ENCODE peak calls at places on chromosomes 7 and 10, in eight cellular contexts. One of them, this sample, is unnamed.

GRCh38 chr7:113698556-113699220 is 220.1 kb downstream of the PPP1R3A start:
- DNase-seq in heart right ventricle: no peak
- DNase-seq in nephron progenitor cell: peak; percentile 10
- DNase-seq in HCT116: peak; percentile 23
- DNase-seq in IMR-90: peak; percentile 39
- DNase-seq in CD8-positive, alpha-beta T cell: no peak
- DNase-seq in PC-3: peak; percentile 56
- DNase-seq in lower lobe of right lung: no peak
- DNase-seq in this sample: no peak

GRCh38 chr7:157482011-157482410 is 145.2 kb downstream of the DNAJB6 start:
- DNase-seq in lower lobe of right lung: no peak
- DNase-seq in nephron progenitor cell: no peak
- DNase-seq in HCT116: no peak
- DNase-seq in heart right ventricle: no peak
- DNase-seq in CD8-positive, alpha-beta T cell: no peak
- DNase-seq in IMR-90: no peak
- DNase-seq in PC-3: no peak
- DNase-seq in this sample: no peak

GRCh38 chr10:86218160-86218559 is 148.4 kb downstream of the GRID1 start:
- DNase-seq in lower lobe of right lung: no peak
- DNase-seq in heart right ventricle: no peak
- DNase-seq in CD8-positive, alpha-beta T cell: no peak
- DNase-seq in nephron progenitor cell: no peak
- DNase-seq in HCT116: no peak
- DNase-seq in PC-3: no peak
- DNase-seq in IMR-90: no peak
- DNase-seq in this sample: no peak

GRCh38 chr10:86724445-86724844 is 32.0 kb upstream of the BMPR1A start:
- DNase-seq in lower lobe of right lung: no peak
- DNase-seq in IMR-90: no peak
- DNase-seq in PC-3: no peak
- DNase-seq in heart right ventricle: no peak
- DNase-seq in CD8-positive, alpha-beta T cell: no peak
- DNase-seq in nephron progenitor cell: no peak
- DNase-seq in HCT116: no peak
- DNase-seq in this sample: no peak

GRCh38 chr10:3848768-3849643 is 64.0 kb upstream of the KLF6 start:
- DNase-seq in IMR-90: peak; percentile 86
- DNase-seq in lower lobe of right lung: no peak
- DNase-seq in nephron progenitor cell: no peak
- DNase-seq in PC-3: peak; percentile 45
- DNase-seq in CD8-positive, alpha-beta T cell: no peak
- DNase-seq in HCT116: no peak
- DNase-seq in heart right ventricle: no peak
- DNase-seq in this sample: no peak

GRCh38 chr7:125055376-125055775 is 125.8 kb upstream of the POT1 start:
- DNase-seq in HCT116: no peak
- DNase-seq in CD8-positive, alpha-beta T cell: no peak
- DNase-seq in nephron progenitor cell: no peak
- DNase-seq in lower lobe of right lung: no peak
- DNase-seq in PC-3: no peak
- DNase-seq in heart right ventricle: no peak
- DNase-seq in IMR-90: no peak
- DNase-seq in this sample: no peak

GRCh38 chr10:30433286-30433778 is 652 bp upstream of the MAP3K8 start:
- DNase-seq in heart right ventricle: peak; percentile 76
- DNase-seq in nephron progenitor cell: peak; percentile 80
- DNase-seq in PC-3: peak; percentile 61
- DNase-seq in IMR-90: peak; percentile 67
- DNase-seq in lower lobe of right lung: peak; percentile 90
- DNase-seq in CD8-positive, alpha-beta T cell: peak; percentile 42
- DNase-seq in HCT116: peak; percentile 64
- DNase-seq in this sample: no peak

GRCh38 chr10:128854965-128855364 is 612.1 kb upstream of the MGMT start:
- DNase-seq in HCT116: no peak
- DNase-seq in heart right ventricle: peak; percentile 86
- DNase-seq in CD8-positive, alpha-beta T cell: no peak
- DNase-seq in PC-3: no peak
- DNase-seq in nephron progenitor cell: peak; percentile 15
- DNase-seq in IMR-90: no peak
- DNase-seq in lower lobe of right lung: peak; percentile 81
- DNase-seq in this sample: no peak

DNA sequence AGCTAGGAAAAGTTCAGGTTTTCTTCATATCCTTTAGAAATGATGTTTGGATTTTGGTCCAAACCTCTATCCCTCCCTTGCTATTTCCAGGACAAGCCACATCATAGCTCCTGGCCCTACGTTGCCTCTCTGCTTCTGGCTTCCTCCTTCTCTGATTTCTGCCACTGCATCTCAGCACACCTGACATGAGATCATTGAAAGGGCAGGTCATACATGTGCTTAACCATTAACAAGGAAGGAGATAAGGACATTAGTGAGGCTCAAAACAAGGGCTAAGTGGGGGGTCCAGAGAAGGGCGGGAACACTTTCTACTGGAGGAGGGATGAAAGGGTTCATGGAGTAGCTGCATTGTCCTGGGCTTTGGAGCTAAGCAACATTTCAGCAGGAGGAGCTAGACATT is 102.6 kb upstream of the CREB5 start:
- DNase-seq in heart right ventricle: no peak
- DNase-seq in PC-3: no peak
- DNase-seq in lower lobe of right lung: no peak
- DNase-seq in HCT116: no peak
- DNase-seq in IMR-90: no peak
- DNase-seq in CD8-positive, alpha-beta T cell: no peak
- DNase-seq in nephron progenitor cell: no peak
- DNase-seq in this sample: no peak
- TF ChIP-seq CTCF in heart right ventricle: no peak
- TF ChIP-seq CTCF in PC-3: no peak
- TF ChIP-seq CTCF in lower lobe of right lung: no peak
- TF ChIP-seq CTCF in HCT116: no peak
- TF ChIP-seq CTCF in IMR-90: no peak
- TF ChIP-seq CTCF in CD8-positive, alpha-beta T cell: no peak
- TF ChIP-seq CTCF in nephron progenitor cell: no peak
- TF ChIP-seq CTCF in this sample: no peak

GRCh38 chr7:70738080-70738479 is 393.9 kb upstream of the GALNT17 start:
- DNase-seq in IMR-90: peak; percentile 49
- DNase-seq in HCT116: no peak
- DNase-seq in lower lobe of right lung: no peak
- DNase-seq in nephron progenitor cell: no peak
- DNase-seq in CD8-positive, alpha-beta T cell: no peak
- DNase-seq in heart right ventricle: no peak
- DNase-seq in PC-3: peak; percentile 1
- DNase-seq in this sample: no peak
- TF ChIP-seq CTCF in IMR-90: peak; percentile 21
- TF ChIP-seq CTCF in HCT116: no peak
- TF ChIP-seq CTCF in lower lobe of right lung: no peak
- TF ChIP-seq CTCF in nephron progenitor cell: no peak
- TF ChIP-seq CTCF in CD8-positive, alpha-beta T cell: no peak
- TF ChIP-seq CTCF in heart right ventricle: no peak
- TF ChIP-seq CTCF in PC-3: no peak
- TF ChIP-seq CTCF in this sample: no peak

DNA sequence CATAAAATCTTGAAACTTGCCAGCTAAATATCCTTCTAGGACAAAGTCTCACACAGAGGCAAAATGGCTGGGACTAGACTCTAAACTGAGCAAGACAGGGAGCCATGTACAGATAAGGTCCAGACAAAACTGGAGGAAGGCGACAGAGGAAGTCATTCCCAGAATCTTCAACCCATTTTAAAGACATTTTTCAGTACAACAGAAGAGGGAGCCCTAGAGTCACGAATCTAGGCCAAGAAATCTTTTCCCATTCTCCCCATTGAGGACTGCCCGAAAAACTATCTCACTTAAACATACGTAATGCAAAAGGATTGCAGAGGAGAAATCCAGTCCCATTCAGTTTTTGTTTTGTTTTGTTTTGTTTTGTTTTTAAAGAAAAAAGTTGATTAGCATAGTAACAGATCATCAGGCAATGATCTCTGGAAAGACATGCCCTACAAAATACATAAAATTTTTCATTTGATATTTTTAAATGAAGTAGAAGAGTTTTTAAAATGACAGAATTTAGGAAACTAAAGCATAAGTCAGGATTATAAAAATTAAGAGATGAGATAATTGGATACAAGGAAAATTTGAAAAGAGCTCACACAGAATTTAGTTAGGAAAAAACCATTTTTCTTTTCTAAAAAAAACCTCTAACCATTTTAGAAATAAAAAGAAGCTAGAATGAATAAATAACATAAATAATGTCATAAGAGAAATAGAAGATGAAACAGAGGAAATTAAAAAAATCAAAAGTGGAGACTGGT is 16.9 kb upstream of the PRF1 start:
- DNase-seq in HCT116: peak; percentile 64
- DNase-seq in heart right ventricle: no peak
- DNase-seq in lower lobe of right lung: no peak
- DNase-seq in nephron progenitor cell: no peak
- DNase-seq in IMR-90: peak; percentile 29
- DNase-seq in CD8-positive, alpha-beta T cell: no peak
- DNase-seq in PC-3: peak; percentile 80
- DNase-seq in this sample: no peak
- TF ChIP-seq CTCF in HCT116: peak; percentile 58
- TF ChIP-seq CTCF in heart right ventricle: peak; percentile 28
- TF ChIP-seq CTCF in lower lobe of right lung: peak; percentile 22
- TF ChIP-seq CTCF in nephron progenitor cell: no peak
- TF ChIP-seq CTCF in IMR-90: peak; percentile 42
- TF ChIP-seq CTCF in CD8-positive, alpha-beta T cell: no peak
- TF ChIP-seq CTCF in PC-3: peak; percentile 90
- TF ChIP-seq CTCF in this sample: peak; percentile 47

DNA sequence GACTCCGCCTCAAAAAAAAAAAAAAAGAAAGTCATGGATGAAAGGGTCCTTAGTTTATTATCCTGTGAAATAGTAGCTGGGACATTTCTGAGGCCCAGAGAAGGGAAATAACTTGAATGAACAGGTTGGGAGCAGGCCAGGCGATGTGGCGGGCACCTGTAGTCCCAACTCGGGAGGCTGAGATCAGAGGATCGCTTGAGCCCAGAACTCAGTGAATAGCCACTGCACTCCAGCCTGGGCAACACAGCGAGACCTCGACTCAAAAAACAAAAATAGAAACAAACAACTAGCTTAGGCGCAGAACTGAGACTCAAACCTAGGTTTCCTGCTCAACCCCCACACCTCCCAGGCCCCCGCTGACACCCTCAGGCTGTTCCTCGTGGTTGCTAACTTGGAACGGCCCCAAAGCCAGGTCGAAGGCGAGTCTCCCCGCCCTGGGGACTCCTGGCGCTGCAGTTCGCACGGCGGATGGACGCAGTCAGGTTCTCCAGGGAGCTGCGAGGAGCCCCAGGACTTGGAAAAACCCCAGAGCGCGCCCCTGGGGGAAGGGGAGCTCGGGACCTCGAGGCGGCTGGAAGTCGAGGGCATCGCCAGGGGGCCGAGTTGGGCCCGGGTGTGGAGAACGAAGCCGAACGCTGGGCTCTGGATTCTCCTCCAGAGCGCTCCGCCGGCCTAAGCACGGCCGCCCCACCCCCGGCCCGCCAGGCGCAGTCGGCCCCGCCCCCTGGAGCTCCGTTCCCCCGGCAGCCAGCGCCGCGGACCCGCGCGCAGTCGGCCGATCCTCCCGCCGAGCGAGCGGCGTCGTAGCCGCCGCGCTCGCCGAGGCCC is at the start of gene STOX1:
- DNase-seq in lower lobe of right lung: peak; percentile 54
- DNase-seq in nephron progenitor cell: peak; percentile 83
- DNase-seq in heart right ventricle: peak; percentile 64
- DNase-seq in IMR-90: peak; percentile 51
- DNase-seq in CD8-positive, alpha-beta T cell: peak; percentile 37
- DNase-seq in PC-3: peak; percentile 69
- DNase-seq in HCT116: peak; percentile 44
- DNase-seq in this sample: no peak
- TF ChIP-seq CTCF in lower lobe of right lung: no peak
- TF ChIP-seq CTCF in nephron progenitor cell: no peak
- TF ChIP-seq CTCF in heart right ventricle: no peak
- TF ChIP-seq CTCF in IMR-90: no peak
- TF ChIP-seq CTCF in CD8-positive, alpha-beta T cell: no peak
- TF ChIP-seq CTCF in PC-3: no peak
- TF ChIP-seq CTCF in HCT116: no peak
- TF ChIP-seq CTCF in this sample: no peak

DNA sequence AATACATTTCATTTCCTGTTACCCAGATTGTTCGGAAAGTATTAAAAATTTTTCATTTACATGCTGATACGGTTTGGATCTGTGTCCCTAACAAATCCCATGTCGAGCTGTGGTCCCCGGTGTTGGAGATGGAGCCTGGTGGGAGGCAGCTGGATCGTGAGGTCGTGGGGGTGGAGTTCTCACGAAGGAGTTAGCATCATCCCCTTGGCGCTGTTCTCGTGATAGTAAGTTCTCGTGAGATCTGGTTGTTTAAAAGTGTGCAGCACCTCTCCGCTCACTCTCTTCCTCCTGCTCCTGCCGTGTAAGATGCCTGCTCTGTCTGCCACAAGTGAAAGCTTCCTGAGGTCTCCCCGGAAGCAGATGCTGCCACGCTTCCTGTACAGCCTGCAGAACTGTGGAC is 30.9 kb downstream of the PLEKHS1 start:
- DNase-seq in HCT116: no peak
- DNase-seq in CD8-positive, alpha-beta T cell: no peak
- DNase-seq in IMR-90: no peak
- DNase-seq in lower lobe of right lung: no peak
- DNase-seq in nephron progenitor cell: no peak
- DNase-seq in heart right ventricle: no peak
- DNase-seq in PC-3: no peak
- DNase-seq in this sample: no peak
- TF ChIP-seq CTCF in HCT116: no peak
- TF ChIP-seq CTCF in CD8-positive, alpha-beta T cell: no peak
- TF ChIP-seq CTCF in IMR-90: no peak
- TF ChIP-seq CTCF in lower lobe of right lung: no peak
- TF ChIP-seq CTCF in nephron progenitor cell: no peak
- TF ChIP-seq CTCF in heart right ventricle: no peak
- TF ChIP-seq CTCF in PC-3: no peak
- TF ChIP-seq CTCF in this sample: no peak

DNA sequence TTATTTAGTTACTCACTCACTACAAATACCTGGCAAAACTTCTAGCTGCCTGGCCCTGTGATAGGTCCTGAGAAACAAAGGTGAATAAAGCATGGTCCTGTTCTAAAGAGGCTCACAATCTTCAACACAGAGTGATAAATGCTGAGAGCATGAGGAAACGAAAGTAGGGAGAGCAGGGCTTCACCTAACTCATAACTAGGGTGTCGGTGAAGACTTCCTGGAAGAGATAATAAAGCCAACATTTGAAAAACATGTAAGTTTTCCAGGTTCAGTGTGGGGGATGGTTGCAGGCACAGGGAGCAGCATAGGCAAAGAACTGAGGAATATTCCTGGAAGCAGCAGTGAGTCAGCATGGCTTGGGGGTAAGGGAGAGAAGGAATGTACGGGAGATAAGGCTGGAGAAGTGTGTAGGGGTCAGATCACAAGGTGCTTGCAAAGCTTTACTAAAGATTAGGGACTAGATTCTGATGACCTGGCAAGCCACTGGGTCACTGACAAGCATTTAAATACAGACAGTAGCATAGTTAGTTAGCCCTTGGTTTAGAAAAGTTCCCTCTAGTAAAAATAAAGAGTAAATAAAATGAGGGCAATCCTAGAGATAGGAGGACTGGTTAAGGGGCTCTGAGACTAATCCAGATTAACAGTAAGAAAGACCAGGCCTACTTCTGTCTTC is 5.1 kb downstream of the KEL start:
- DNase-seq in lower lobe of right lung: no peak
- DNase-seq in IMR-90: no peak
- DNase-seq in HCT116: peak; percentile 10
- DNase-seq in heart right ventricle: no peak
- DNase-seq in nephron progenitor cell: no peak
- DNase-seq in CD8-positive, alpha-beta T cell: no peak
- DNase-seq in PC-3: peak; percentile 66
- DNase-seq in this sample: no peak
- TF ChIP-seq CTCF in lower lobe of right lung: no peak
- TF ChIP-seq CTCF in IMR-90: no peak
- TF ChIP-seq CTCF in HCT116: no peak
- TF ChIP-seq CTCF in heart right ventricle: no peak
- TF ChIP-seq CTCF in nephron progenitor cell: no peak
- TF ChIP-seq CTCF in CD8-positive, alpha-beta T cell: no peak
- TF ChIP-seq CTCF in PC-3: no peak
- TF ChIP-seq CTCF in this sample: no peak